ENCODE peak calls at places on chromosome 19, in eight cellular contexts. G is H1, F is A549, D is WTC11, N is HepG2, H is NB4, A is K562, Q is endothelial cell of umbilical vein. J is an unnamed sample.
A peak's percentile ranks its signal among the peaks of the same experiment; 100 is the strongest.

GRCh38 chr19:56933014-56933705 is 92.6 kb upstream of the PEG3 start:
- DNase-seq in G (no peak), F (no peak), D (no peak), N (no peak), H (no peak), A (no peak), Q (no peak), J (no peak)

GRCh38 chr19:35641515-35642151 is at the start of gene ETV2:
- DNase-seq in G (peak; percentile 80), F (no peak), D (peak; percentile 72), N (no peak), H (peak; percentile 28), A (peak; percentile 80), Q (peak; percentile 40), J (no peak)

GRCh38 chr19:13015361-13016231 is 20.3 kb downstream of the NFIX start:
- DNase-seq in G (peak; percentile 65), F (no peak), D (peak; percentile 48), N (no peak), H (no peak), A (no peak), Q (no peak), J (no peak)

GRCh38 chr19:34974631-34975030 is 10.6 kb upstream of the ZNF792 start:
- DNase-seq in G (no peak), F (no peak), D (no peak), N (no peak), H (no peak), A (no peak), Q (no peak), J (no peak)

GRCh38 chr19:4343845-4344713 is 717 bp downstream of the MPND start:
- DNase-seq in G (no peak), F (no peak), D (no peak), N (no peak), H (peak; percentile 48), A (peak; percentile 44), Q (no peak), J (no peak)

GRCh38 chr19:43711751-43712355 is 4.0 kb upstream of the IRGC start:
- DNase-seq in G (no peak), F (no peak), D (no peak), N (no peak), H (no peak), A (no peak), Q (no peak), J (no peak)

GRCh38 chr19:49921871-49922755 is 6.9 kb upstream of the ATF5 start:
- DNase-seq in G (no peak), F (no peak), D (no peak), N (no peak), H (peak; percentile 72), A (no peak), Q (no peak), J (no peak)

GRCh38 chr19:44025217-44025936 is at the start of gene ZNF222:
- DNase-seq in G (peak; percentile 75), F (peak; percentile 70), D (peak; percentile 65), N (peak; percentile 76), H (peak; percentile 87), A (peak; percentile 69), Q (peak; percentile 88), J (peak; percentile 73)

GRCh38 chr19:4278926-4279529 is at the start of gene SHD:
- DNase-seq in G (peak; percentile 71), F (no peak), D (peak; percentile 48), N (no peak), H (no peak), A (peak; percentile 65), Q (no peak), J (no peak)

GRCh38 chr19:4061178-4061682 is 5.5 kb downstream of the ZBTB7A start:
- DNase-seq in G (no peak), F (no peak), D (no peak), N (peak; percentile 65), H (no peak), A (peak; percentile 22), Q (no peak), J (no peak)

GRCh38 chr19:19628499-19629134 is 597 bp upstream of the LPAR2 start:
- DNase-seq in G (peak; percentile 90), F (no peak), D (peak; percentile 91), N (no peak), H (peak; percentile 93), A (no peak), Q (no peak), J (peak; percentile 61)

GRCh38 chr19:2015611-2015950 is at the start of gene BTBD2:
- DNase-seq in G (no peak), F (no peak), D (no peak), N (no peak), H (peak; percentile 58), A (no peak), Q (no peak), J (peak; percentile 86)

GRCh38 chr19:6394831-6395230 is 1.9 kb upstream of the GTF2F1 start:
- DNase-seq in G (no peak), F (no peak), D (no peak), N (no peak), H (no peak), A (no peak), Q (no peak), J (no peak)

GRCh38 chr19:39014037-39014436 is 18.3 kb downstream of the FBXO27 start:
- DNase-seq in G (no peak), F (no peak), D (no peak), N (no peak), H (no peak), A (no peak), Q (no peak), J (no peak)

GRCh38 chr19:7067716-7068115 is 1.8 kb upstream of the ZNF557 start:
- DNase-seq in G (no peak), F (no peak), D (no peak), N (no peak), H (no peak), A (no peak), Q (no peak), J (no peak)

GRCh38 chr19:7069904-7070226 is 362 bp downstream of the ZNF557 start:
- DNase-seq in G (no peak), F (peak; percentile 11), D (no peak), N (no peak), H (no peak), A (no peak), Q (no peak), J (no peak)

GRCh38 chr19:16889883-16890460 is 1.2 kb downstream of the F2RL3 start:
- DNase-seq in G (no peak), F (no peak), D (no peak), N (no peak), H (no peak), A (peak; percentile 63), Q (no peak), J (no peak)

GRCh38 chr19:19224852-19225494 is 13.2 kb downstream of the NCAN start:
- DNase-seq in G (peak; percentile 91), F (peak; percentile 92), D (peak; percentile 90), N (peak; percentile 78), H (peak; percentile 87), A (peak; percentile 96), Q (peak; percentile 35), J (peak; percentile 85)

GRCh38 chr19:41998246-41999020 is 4.4 kb upstream of the ATP1A3 start:
- DNase-seq in G (peak; percentile 91), F (peak; percentile 86), D (peak; percentile 80), N (peak; percentile 17), H (peak; percentile 27), A (peak; percentile 77), Q (no peak), J (peak; percentile 16)

GRCh38 chr19:53328967-53329366 is 4.6 kb upstream of the ZNF845 start:
- DNase-seq in G (no peak), F (no peak), D (peak; percentile 68), N (no peak), H (no peak), A (peak; percentile 47), Q (no peak), J (no peak)
- TF ChIP-seq MAX in G (no peak), F (no peak), D (no peak), N (no peak), H (no peak), A (no peak), Q (no peak), J (no peak)

GRCh38 chr19:31349160-31349881 is at the start of gene TSHZ3:
- DNase-seq in G (peak; percentile 80), F (peak; percentile 43), D (peak; percentile 82), N (no peak), H (peak; percentile 43), A (peak; percentile 49), Q (peak; percentile 22), J (no peak)
- TF ChIP-seq MAX in G (no peak), F (no peak), D (no peak), N (no peak), H (no peak), A (no peak), Q (no peak), J (no peak)

GRCh38 chr19:29850482-29850881 is 38.7 kb downstream of the CCNE1 start:
- DNase-seq in G (no peak), F (no peak), D (no peak), N (peak; percentile 25), H (no peak), A (no peak), Q (no peak), J (no peak)

GRCh38 chr19:29854033-29854432 is 42.2 kb downstream of the CCNE1 start:
- DNase-seq in G (no peak), F (no peak), D (no peak), N (no peak), H (no peak), A (no peak), Q (no peak), J (no peak)

GRCh38 chr19:29855087-29855486 is 43.3 kb downstream of the CCNE1 start:
- DNase-seq in G (peak; percentile 44), F (no peak), D (no peak), N (no peak), H (no peak), A (peak; percentile 31), Q (no peak), J (no peak)

GRCh38 chr19:29849234-29849633 is 37.4 kb downstream of the CCNE1 start:
- DNase-seq in G (no peak), F (no peak), D (no peak), N (no peak), H (no peak), A (no peak), Q (no peak), J (no peak)

DNA sequence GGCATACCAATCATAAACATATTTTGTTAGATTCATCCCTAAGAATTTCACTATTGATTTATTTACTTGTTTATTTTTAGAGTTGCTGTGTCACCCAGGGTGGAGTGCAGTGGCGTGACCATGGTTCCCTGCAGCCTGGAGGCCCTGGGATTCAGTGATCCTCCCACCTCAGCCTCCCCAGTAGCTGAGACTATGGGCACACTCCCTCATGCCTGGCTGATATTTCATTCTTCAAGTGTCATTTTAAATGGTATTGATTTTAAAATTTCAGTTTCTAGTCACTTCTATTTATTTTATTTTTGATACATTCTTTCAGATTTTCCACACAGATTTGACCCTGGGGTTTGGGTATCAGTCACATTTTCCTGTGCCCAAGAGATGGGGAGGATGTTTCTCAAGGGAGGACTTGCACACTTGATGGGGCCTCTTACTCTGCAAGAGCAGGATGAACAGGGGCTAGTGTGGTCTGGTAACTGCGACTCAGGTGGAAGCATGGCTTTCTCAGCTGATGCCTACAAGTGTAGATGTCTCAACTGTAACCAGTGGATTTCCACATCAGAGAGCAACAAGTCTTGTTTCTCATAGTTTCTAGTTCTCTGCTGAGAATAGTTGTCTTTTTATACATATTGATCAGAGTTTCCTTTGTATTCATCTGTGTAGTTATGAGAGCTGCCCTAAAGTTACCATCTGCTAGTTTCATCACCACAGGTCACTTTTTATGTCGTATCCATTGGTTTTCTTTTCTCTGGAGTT is 40.2 kb downstream of the CCNE1 start:
- DNase-seq in G (no peak), F (no peak), D (no peak), N (no peak), H (no peak), A (no peak), Q (no peak), J (no peak)
- TF ChIP-seq MAX in G (no peak), F (no peak), D (no peak), N (no peak), H (no peak), A (no peak), Q (no peak), J (no peak)

GRCh38 chr19:51402117-51402516 is 11.7 kb upstream of the C19orf84 start:
- DNase-seq in G (no peak), F (no peak), D (no peak), N (no peak), H (no peak), A (no peak), Q (no peak), J (no peak)
- TF ChIP-seq MAX in G (no peak), F (no peak), D (no peak), N (no peak), H (no peak), A (no peak), Q (no peak), J (no peak)

J was measured in HCT116.